ENCODE peak calls at places on chromosome 3, in four cellular contexts. A, F, G and B are unnamed samples.

GRCh38 chr3:128241741-128242140 is 88.5 kb downstream of the EEFSEC start:
- DNase-seq in A (no peak), F (no peak), G (no peak), B (no peak)

GRCh38 chr3:10645800-10646199 is 140.4 kb upstream of the ATP2B2 start:
- DNase-seq in A (no peak), F (no peak), G (no peak), B (no peak)

GRCh38 chr3:160643994-160644393 is 33.0 kb upstream of the ARL14 start:
- DNase-seq in A (no peak), F (no peak), G (no peak), B (no peak)

GRCh38 chr3:105157766-105158085 is 209.0 kb upstream of the ALCAM start:
- DNase-seq in A (no peak), F (no peak), G (no peak), B (no peak)

GRCh38 chr3:41159581-41160189 is 39.6 kb upstream of the CTNNB1 start:
- DNase-seq in A (no peak), F (no peak), G (no peak), B (peak; percentile 49)

GRCh38 chr3:184155644-184156521 is 706 bp downstream of the DVL3 start:
- DNase-seq in A (no peak), F (no peak), G (peak; percentile 68), B (peak; percentile 18)

GRCh38 chr3:85360742-85361387 is 402.1 kb downstream of the CADM2 start:
- DNase-seq in A (peak; percentile 3), F (peak; percentile 7), G (peak; percentile 58), B (peak; percentile 47)

GRCh38 chr3:32238816-32239637 is 547 bp downstream of the CMTM8 start:
- DNase-seq in A (no peak), F (no peak), G (no peak), B (peak; percentile 68)

GRCh38 chr3:42741796-42742195 is 31.3 kb downstream of the CCDC13 start:
- DNase-seq in A (no peak), F (no peak), G (no peak), B (no peak)

GRCh38 chr3:158488670-158489069 is 82.3 kb upstream of the MLF1 start:
- DNase-seq in A (no peak), F (no peak), G (no peak), B (peak; percentile 47)

GRCh38 chr3:169232863-169233262 is 430.6 kb downstream of the MECOM start:
- DNase-seq in A (no peak), F (no peak), G (no peak), B (no peak)

GRCh38 chr3:99430348-99431134 is 207.9 kb upstream of the COL8A1 start:
- DNase-seq in A (no peak), F (no peak), G (no peak), B (no peak)

GRCh38 chr3:74613060-74613459 is 1.4 kb downstream of the CNTN3 start:
- DNase-seq in A (no peak), F (no peak), G (no peak), B (no peak)

GRCh38 chr3:11452988-11453847 is 181.0 kb downstream of the ATG7 start:
- DNase-seq in A (no peak), F (no peak), G (peak; percentile 15), B (no peak)

GRCh38 chr3:45055411-45056143 is 29.5 kb downstream of the CLEC3B start:
- DNase-seq in A (no peak), F (no peak), G (peak; percentile 65), B (no peak)

GRCh38 chr3:117549716-117550115 is 840.1 kb downstream of the TUSC7 start:
- DNase-seq in A (no peak), F (no peak), G (no peak), B (no peak)

GRCh38 chr3:9098716-9099675 is 135.7 kb upstream of the RAD18 start:
- DNase-seq in A (no peak), F (no peak), G (no peak), B (no peak)

GRCh38 chr3:103083848-103084631 is 649.2 kb downstream of the ZPLD1 start:
- DNase-seq in A (no peak), F (no peak), G (no peak), B (no peak)

GRCh38 chr3:45123030-45123429 is 23.1 kb downstream of the CDCP1 start:
- DNase-seq in A (peak; percentile 62), F (no peak), G (no peak), B (no peak)

GRCh38 chr3:184584001-184584891 is 22.7 kb downstream of the EPHB3 start:
- DNase-seq in A (no peak), F (no peak), G (no peak), B (no peak)

GRCh38 chr3:133930341-133930933 is 34.8 kb upstream of the RAB6B start:
- DNase-seq in A (no peak), F (no peak), G (peak; percentile 25), B (peak; percentile 42)

GRCh38 chr3:4492240-4493007 is 724 bp upstream of the ITPR1 start:
- DNase-seq in A (no peak), F (peak; percentile 21), G (peak; percentile 50), B (peak; percentile 43)

GRCh38 chr3:15839568-15839967 is 41.8 kb upstream of the ANKRD28 start:
- DNase-seq in A (no peak), F (no peak), G (no peak), B (no peak)

GRCh38 chr3:134361162-134361831 is 12.9 kb downstream of the AMOTL2 start:
- DNase-seq in A (no peak), F (no peak), G (no peak), B (no peak)

GRCh38 chr3:46626039-46626438 is 13.7 kb downstream of the FAM240A start:
- DNase-seq in A (no peak), F (no peak), G (no peak), B (no peak)

GRCh38 chr3:160830792-160831191 is 74.8 kb downstream of the PPM1L start:
- DNase-seq in A (no peak), F (no peak), G (no peak), B (no peak)

GRCh38 chr3:90129710-90130109 is 1022.3 kb downstream of the EPHA3 start:
- DNase-seq in A (no peak), F (no peak), G (no peak), B (no peak)

GRCh38 chr3:179882322-179882721 is 154.4 kb downstream of the PEX5L start:
- DNase-seq in A (peak; percentile 61), F (no peak), G (no peak), B (no peak)

GRCh38 chr3:56137406-56137805 is 330.9 kb downstream of the ERC2 start:
- DNase-seq in A (no peak), F (no peak), G (no peak), B (no peak)

GRCh38 chr3:172259191-172259590 is 189.1 kb downstream of the GHSR start:
- DNase-seq in A (no peak), F (no peak), G (no peak), B (no peak)

GRCh38 chr3:42739401-42740158 is 33.5 kb downstream of the CCDC13 start:
- DNase-seq in A (no peak), F (no peak), G (peak; percentile 58), B (no peak)

GRCh38 chr3:181851063-181851462 is 139.3 kb downstream of the SOX2 start:
- DNase-seq in A (no peak), F (no peak), G (peak; percentile 33), B (no peak)

GRCh38 chr3:46899151-46900006 is 21.9 kb downstream of the PTH1R start:
- DNase-seq in A (no peak), F (no peak), G (no peak), B (no peak)

GRCh38 chr3:55907616-55908015 is 420.5 kb upstream of the WNT5A start:
- DNase-seq in A (no peak), F (no peak), G (no peak), B (no peak)

GRCh38 chr3:49079270-49079669 is 14.6 kb downstream of the QRICH1 start:
- DNase-seq in A (no peak), F (no peak), G (no peak), B (no peak)

GRCh38 chr3:142929109-142929508 is 34.4 kb downstream of the PAQR9 start:
- DNase-seq in A (no peak), F (no peak), G (peak; percentile 55), B (peak; percentile 83)

GRCh38 chr3:377158-377561 is 180.6 kb downstream of the CHL1 start:
- DNase-seq in A (no peak), F (no peak), G (peak; percentile 42), B (peak; percentile 12)
- TF ChIP-seq SUZ12 in A (no peak), F (no peak), G (no peak), B (no peak)

GRCh38 chr3:114456742-114457141 is 162.9 kb downstream of the TIGIT start:
- DNase-seq in A (peak; percentile 87), F (no peak), G (no peak), B (no peak)

GRCh38 chr3:114455432-114455831 is 161.6 kb downstream of the TIGIT start:
- DNase-seq in A (no peak), F (no peak), G (no peak), B (no peak)

GRCh38 chr3:114452176-114452744 is 158.4 kb downstream of the TIGIT start:
- DNase-seq in A (no peak), F (no peak), G (no peak), B (no peak)

GRCh38 chr3:114453296-114453888 is 159.6 kb downstream of the TIGIT start:
- DNase-seq in A (no peak), F (no peak), G (no peak), B (no peak)

DNA sequence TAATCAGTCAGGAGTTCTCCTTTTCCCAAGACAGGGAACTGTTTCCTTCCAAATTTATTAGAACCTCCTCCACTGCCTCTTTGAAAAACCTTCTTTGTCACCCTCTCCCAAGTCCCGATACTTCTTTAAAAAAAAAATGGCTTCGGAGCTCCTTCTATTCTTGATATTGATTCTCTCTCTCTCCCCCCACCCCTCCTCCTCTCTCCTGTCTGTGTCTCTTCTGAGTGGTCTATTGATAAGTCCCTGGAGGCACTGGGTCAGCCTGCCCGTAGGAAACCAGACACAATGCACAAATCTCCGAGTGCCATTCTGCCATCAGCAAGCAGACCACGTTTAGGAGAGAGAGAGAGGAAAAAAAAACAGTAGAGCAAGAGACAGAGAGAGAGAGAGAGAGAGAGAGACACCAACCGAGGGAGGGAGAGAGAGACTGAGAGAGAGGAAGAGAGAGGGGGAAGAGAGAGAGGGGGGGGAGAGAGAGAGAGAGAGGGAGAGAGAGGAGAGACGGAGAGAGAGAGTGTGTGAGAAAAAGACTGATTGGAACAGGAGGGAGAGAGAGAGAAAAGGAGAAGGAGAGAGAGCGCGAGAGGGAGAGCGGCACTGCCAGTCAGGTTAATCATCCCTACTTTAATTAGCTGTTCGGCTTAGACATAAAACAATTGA is 160.9 kb downstream of the TIGIT start:
- DNase-seq in A (no peak), F (no peak), G (no peak), B (peak; percentile 11)
- TF ChIP-seq SP1 in A (no peak), F (no peak), G (no peak), B (no peak)

DNA sequence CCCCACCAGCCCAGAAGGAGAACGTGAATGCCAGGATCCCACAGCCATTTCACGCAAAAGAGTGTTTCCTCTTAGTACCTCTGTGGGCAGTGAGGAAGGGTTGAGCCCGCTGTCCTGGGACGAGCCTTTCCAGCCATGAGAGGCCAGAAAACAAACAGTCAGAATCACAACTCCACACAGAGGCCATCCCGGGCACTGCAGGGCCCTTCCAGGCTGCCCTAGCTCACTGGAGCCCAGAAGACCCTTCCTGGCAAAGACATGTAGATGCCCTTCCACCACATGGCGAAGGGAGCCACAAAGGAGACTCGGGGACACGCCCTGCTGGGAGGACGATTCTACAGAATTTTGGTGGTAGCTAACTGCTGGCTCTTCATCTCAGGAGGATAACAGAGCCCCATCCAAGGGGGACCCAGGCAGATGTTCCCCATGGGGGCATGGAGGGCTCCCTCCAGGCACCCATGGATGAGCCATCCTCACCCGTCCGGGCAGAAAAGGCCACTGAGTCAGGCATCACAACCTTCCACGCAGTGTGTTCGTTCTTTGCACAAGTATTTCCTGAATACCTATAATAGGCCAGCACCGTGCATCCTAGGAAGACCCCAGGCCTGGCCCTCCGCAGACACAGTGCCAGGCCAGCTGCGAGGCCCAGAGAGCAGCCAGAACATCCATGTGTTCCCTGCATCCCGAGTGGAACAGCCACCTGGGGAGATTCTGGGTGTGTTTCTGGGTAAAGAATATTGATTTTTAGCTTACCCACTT is 47.2 kb downstream of the SLC12A8 start:
- DNase-seq in A (no peak), F (no peak), G (peak; percentile 34), B (peak; percentile 32)
- TF ChIP-seq SUZ12 in A (no peak), F (no peak), G (no peak), B (no peak)

GRCh38 chr3:30597131-30597768 is 9.2 kb upstream of the TGFBR2 start:
- DNase-seq in A (no peak), F (no peak), G (peak; percentile 99), B (no peak)
- TF ChIP-seq SP1 in A (no peak), F (no peak), G (no peak), B (no peak)